ENCODE peak calls at places on chromosomes 11 and 22, in nine cellular contexts. F is heart left ventricle; B is stomach; P is A549; M is mucosa of descending colon; Y is epithelial cell of esophagus; D is CD8-positive, alpha-beta T cell; E is CD4-positive, CD25-positive, alpha-beta regulatory T cell; G is GM23248. S is an unnamed sample.

GRCh38 chr22:27318516-27318915 is 483.0 kb downstream of the MN1 start:
- DNase-seq in M (no peak), B (no peak), D (no peak), F (peak; percentile 47), P (no peak), G (peak; percentile 67), E (no peak), Y (peak; percentile 77), S (peak; percentile 48)

GRCh38 chr11:102869354-102869753 is 5.4 kb downstream of the MMP12 start:
- DNase-seq in Y (peak; percentile 11), P (peak; percentile 31), D (no peak), B (no peak), M (no peak), G (no peak), F (no peak), E (no peak), S (no peak)

GRCh38 chr11:29018631-29019030 is 910.4 kb downstream of the METTL15 start:
- DNase-seq in G (peak; percentile 87), Y (peak; percentile 85), D (no peak), E (no peak), P (peak; percentile 88), M (no peak), B (no peak), F (no peak), S (peak; percentile 85)

GRCh38 chr22:30481711-30482110 is 9.9 kb upstream of the SEC14L3 start:
- DNase-seq in Y (peak; percentile 52), P (no peak), M (no peak), E (no peak), F (no peak), D (no peak), G (peak; percentile 81), B (no peak), S (no peak)

GRCh38 chr11:118953265-118953664 is 2.8 kb upstream of the UPK2 start:
- DNase-seq in G (no peak), D (no peak), B (no peak), Y (peak; percentile 17), F (no peak), M (no peak), P (peak; percentile 22), E (no peak), S (no peak)

GRCh38 chr11:112255075-112255739 is 5.5 kb downstream of the PLET1 start:
- DNase-seq in B (no peak), E (no peak), Y (peak; percentile 71), M (no peak), D (no peak), P (no peak), G (peak; percentile 42), F (no peak), S (peak; percentile 90)

GRCh38 chr22:24894220-24894975 is 52.1 kb downstream of the LHFPL7 start:
- DNase-seq in P (peak; percentile 97), D (no peak), G (peak; percentile 96), E (no peak), B (peak; percentile 95), F (peak; percentile 80), M (peak; percentile 87), Y (peak; percentile 96), S (peak; percentile 98)

GRCh38 chr11:119316729-119317591 is at the start of gene MCAM:
- DNase-seq in B (no peak), G (peak; percentile 56), P (no peak), M (peak; percentile 42), Y (peak; percentile 45), E (no peak), D (no peak), F (peak; percentile 63), S (peak; percentile 43)

GRCh38 chr22:45318558-45319318 is 9.0 kb downstream of the FAM118A start:
- DNase-seq in M (no peak), G (no peak), Y (no peak), D (peak; percentile 62), F (no peak), P (no peak), B (no peak), E (peak; percentile 75), S (no peak)

GRCh38 chr11:88801484-88802123 is 264.2 kb downstream of the GRM5 start:
- DNase-seq in E (no peak), P (no peak), Y (no peak), F (no peak), G (no peak), B (no peak), D (no peak), M (no peak), S (no peak)

GRCh38 chr11:623349-623869 is 1.3 kb downstream of the CDHR5 start:
- DNase-seq in E (no peak), B (no peak), Y (no peak), D (no peak), M (no peak), F (no peak), P (no peak), G (no peak), S (no peak)
- H3K4me3 ChIP-seq in E (no peak overlapping the region), B (no peak overlapping the region), Y (no peak overlapping the region), D (no peak overlapping the region), M (no peak overlapping the region), F (no peak overlapping the region), P (no peak overlapping the region), G (no peak overlapping the region), S (no peak overlapping the region)

GRCh38 chr11:35238882-35239281 is 99.9 kb downstream of the CD44 start:
- DNase-seq in M (no peak), B (no peak), E (no peak), P (no peak), G (no peak), Y (no peak), D (no peak), F (no peak), S (no peak)

GRCh38 chr11:35237345-35237744 is 98.4 kb downstream of the CD44 start:
- DNase-seq in D (no peak), M (no peak), Y (no peak), E (no peak), F (no peak), B (no peak), P (no peak), G (no peak), S (no peak)

GRCh38 chr11:35236667-35237003 is 97.7 kb downstream of the CD44 start:
- DNase-seq in G (peak; percentile 80), M (no peak), P (no peak), Y (peak; percentile 70), F (no peak), D (no peak), E (no peak), B (no peak), S (peak; percentile 75)

GRCh38 chr11:35239476-35240075 is 100.6 kb downstream of the CD44 start:
- DNase-seq in F (no peak), D (no peak), P (no peak), M (no peak), G (no peak), Y (no peak), B (no peak), E (no peak), S (no peak)

GRCh38 chr11:35237860-35238715 is 99.1 kb downstream of the CD44 start:
- DNase-seq in B (peak; percentile 32), F (peak; percentile 47), Y (peak; percentile 73), M (no peak), D (peak; percentile 62), P (peak; percentile 72), G (no peak), E (peak; percentile 61), S (peak; percentile 45)
- H3K4me3 ChIP-seq in B (no peak overlapping the region), F (no peak overlapping the region), Y (no peak overlapping the region), M (no peak overlapping the region), D (no peak overlapping the region), P (no peak overlapping the region), G (no peak overlapping the region), E (no peak overlapping the region), S (no peak overlapping the region)

GRCh38 chr11:109946322-109946846 is 146.8 kb upstream of the ZC3H12C start:
- DNase-seq in G (peak; percentile 97), M (peak; percentile 82), E (peak; percentile 41), D (peak; percentile 20), Y (peak; percentile 95), F (peak; percentile 84), B (peak; percentile 84), P (peak; percentile 93), S (peak; percentile 95)
- H3K4me3 ChIP-seq in G (peak overlapping the region; percentile 54), M (no peak overlapping the region), E (peak overlapping the region; percentile 45), D (no peak overlapping the region), Y (no peak overlapping the region), F (no peak overlapping the region), B (peak overlapping the region; percentile 37), P (peak overlapping the region; percentile 36), S (peak overlapping the region; percentile 24)

GRCh38 chr11:10456519-10456918 is 1.5 kb downstream of the AMPD3 start:
- DNase-seq in M (no peak), F (no peak), B (no peak), E (no peak), Y (no peak), D (no peak), P (no peak), G (peak; percentile 23), S (no peak)
- H3K4me3 ChIP-seq in M (peak overlapping the region; percentile 3), F (no peak overlapping the region), B (peak overlapping the region; percentile 46), E (peak overlapping the region; percentile 77), Y (peak overlapping the region; percentile 45), D (peak overlapping the region; percentile 52), P (peak overlapping the region; percentile 36), G (peak overlapping the region; percentile 40), S (peak overlapping the region; percentile 30)

GRCh38 chr11:34302046-34302921 is 55.5 kb downstream of the ABTB2 start:
- DNase-seq in E (no peak), D (no peak), B (no peak), P (no peak), F (no peak), G (peak; percentile 94), M (no peak), Y (peak; percentile 24), S (peak; percentile 98)
- H3K4me3 ChIP-seq in E (no peak overlapping the region), D (no peak overlapping the region), B (no peak overlapping the region), P (no peak overlapping the region), F (no peak overlapping the region), G (no peak overlapping the region), M (no peak overlapping the region), Y (no peak overlapping the region), S (no peak overlapping the region)

S was measured in astrocyte of the spinal cord.